ENCODE peak calls at places on chromosome 11, in four cellular contexts. One of them, this sample, is unnamed. For H3K4me1, the result is how much of the 10 kb centered on the place peaks cover.

GRCh38 chr11:3109921-3110706 is 52.9 kb upstream of the CARS1 start:
- DNase-seq in mesenchymal stem cell: peak
- DNase-seq in IMR-90: no peak
- DNase-seq in H1: peak
- DNase-seq in this sample: peak

GRCh38 chr11:65432686-65433582 is 10.3 kb downstream of the NEAT1 start:
- DNase-seq in mesenchymal stem cell: peak
- DNase-seq in IMR-90: peak
- DNase-seq in H1: no peak
- DNase-seq in this sample: peak

GRCh38 chr11:1193326-1194230 is 29.3 kb upstream of the MUC5B start:
- DNase-seq in mesenchymal stem cell: no peak
- DNase-seq in IMR-90: no peak
- DNase-seq in H1: no peak
- DNase-seq in this sample: no peak

GRCh38 chr11:12717851-12718291 is 43.6 kb downstream of the TEAD1 start:
- DNase-seq in mesenchymal stem cell: no peak
- DNase-seq in IMR-90: no peak
- DNase-seq in H1: peak
- DNase-seq in this sample: no peak

GRCh38 chr11:64249038-64249437 is 2.3 kb upstream of the PLCB3 start:
- DNase-seq in mesenchymal stem cell: no peak
- DNase-seq in IMR-90: no peak
- DNase-seq in H1: peak
- DNase-seq in this sample: no peak

GRCh38 chr11:88861618-88862017 is 204.2 kb downstream of the GRM5 start:
- DNase-seq in mesenchymal stem cell: no peak
- DNase-seq in IMR-90: no peak
- DNase-seq in H1: no peak
- DNase-seq in this sample: no peak

GRCh38 chr11:16346975-16347374 is 9.4 kb downstream of the SOX6 start:
- DNase-seq in mesenchymal stem cell: peak
- DNase-seq in IMR-90: peak
- DNase-seq in H1: no peak
- DNase-seq in this sample: no peak

GRCh38 chr11:121012091-121012490 is 11.8 kb upstream of the TBCEL start:
- DNase-seq in mesenchymal stem cell: no peak
- DNase-seq in IMR-90: no peak
- DNase-seq in H1: no peak
- DNase-seq in this sample: no peak

GRCh38 chr11:3200388-3201111 is 18.1 kb downstream of the MRGPRG start:
- DNase-seq in mesenchymal stem cell: no peak
- DNase-seq in IMR-90: no peak
- DNase-seq in H1: no peak
- DNase-seq in this sample: no peak

GRCh38 chr11:42967653-42968052 is 344.1 kb upstream of the API5 start:
- DNase-seq in mesenchymal stem cell: no peak
- DNase-seq in IMR-90: no peak
- DNase-seq in H1: no peak
- DNase-seq in this sample: no peak

GRCh38 chr11:14645247-14645912 is 1.8 kb downstream of the PDE3B start:
- DNase-seq in mesenchymal stem cell: peak
- DNase-seq in IMR-90: peak
- DNase-seq in H1: no peak
- DNase-seq in this sample: no peak

GRCh38 chr11:125300791-125301218 is 136.3 kb downstream of the PKNOX2 start:
- DNase-seq in mesenchymal stem cell: peak
- DNase-seq in IMR-90: peak
- DNase-seq in H1: no peak
- DNase-seq in this sample: peak

GRCh38 chr11:78406568-78407196 is 10.9 kb downstream of the GAB2 start:
- DNase-seq in mesenchymal stem cell: no peak
- DNase-seq in IMR-90: no peak
- DNase-seq in H1: no peak
- DNase-seq in this sample: peak

GRCh38 chr11:46680164-46680760 is 20.2 kb downstream of the ARHGAP1 start:
- DNase-seq in mesenchymal stem cell: no peak
- DNase-seq in IMR-90: no peak
- DNase-seq in H1: no peak
- DNase-seq in this sample: no peak

GRCh38 chr11:62104816-62105610 is 18.8 kb upstream of the INCENP start:
- DNase-seq in mesenchymal stem cell: peak
- DNase-seq in IMR-90: peak
- DNase-seq in H1: no peak
- DNase-seq in this sample: no peak

GRCh38 chr11:8794677-8795103 is 112.1 kb downstream of the RPL27A start:
- DNase-seq in mesenchymal stem cell: no peak
- DNase-seq in IMR-90: no peak
- DNase-seq in H1: no peak
- DNase-seq in this sample: peak

GRCh38 chr11:114678125-114679036 is at the start of gene NXPE2:
- DNase-seq in mesenchymal stem cell: peak
- DNase-seq in IMR-90: peak
- DNase-seq in H1: no peak
- DNase-seq in this sample: no peak

GRCh38 chr11:9208726-9209501 is 56.2 kb downstream of the DENND5A start:
- DNase-seq in mesenchymal stem cell: no peak
- DNase-seq in IMR-90: no peak
- DNase-seq in H1: no peak
- DNase-seq in this sample: no peak

GRCh38 chr11:1556278-1557167 is 15.5 kb downstream of the DUSP8 start:
- DNase-seq in mesenchymal stem cell: no peak
- DNase-seq in IMR-90: no peak
- DNase-seq in H1: peak
- DNase-seq in this sample: no peak

GRCh38 chr11:64697663-64698375 is 25.2 kb downstream of the NRXN2 start:
- DNase-seq in mesenchymal stem cell: no peak
- DNase-seq in IMR-90: no peak
- DNase-seq in H1: no peak
- DNase-seq in this sample: no peak

GRCh38 chr11:72378704-72379383 is 55.5 kb downstream of the CLPB start:
- DNase-seq in mesenchymal stem cell: no peak
- DNase-seq in IMR-90: peak
- DNase-seq in H1: no peak
- DNase-seq in this sample: no peak

GRCh38 chr11:10303558-10304363 is 1.1 kb upstream of the ADM start:
- DNase-seq in mesenchymal stem cell: peak
- DNase-seq in IMR-90: peak
- DNase-seq in H1: peak
- DNase-seq in this sample: peak

GRCh38 chr11:297666-298405 is 1.5 kb downstream of the IFITM5 start:
- DNase-seq in mesenchymal stem cell: no peak
- DNase-seq in IMR-90: no peak
- DNase-seq in H1: no peak
- DNase-seq in this sample: no peak

GRCh38 chr11:112401036-112401769 is 140.5 kb upstream of the PLET1 start:
- DNase-seq in mesenchymal stem cell: no peak
- DNase-seq in IMR-90: no peak
- DNase-seq in H1: no peak
- DNase-seq in this sample: no peak

GRCh38 chr11:32829680-32830412 is at the start of gene PRRG4:
- DNase-seq in mesenchymal stem cell: no peak
- DNase-seq in IMR-90: peak
- DNase-seq in H1: peak
- DNase-seq in this sample: peak

GRCh38 chr11:2214527-2215229 is 43.1 kb upstream of the TH start:
- DNase-seq in mesenchymal stem cell: no peak
- DNase-seq in IMR-90: no peak
- DNase-seq in H1: no peak
- DNase-seq in this sample: no peak

GRCh38 chr11:111586305-111586915 is 15.8 kb upstream of the SIK2 start:
- DNase-seq in mesenchymal stem cell: peak
- DNase-seq in IMR-90: peak
- DNase-seq in H1: no peak
- DNase-seq in this sample: peak

GRCh38 chr11:12235945-12236743 is 125.8 kb downstream of the MICAL2 start:
- DNase-seq in mesenchymal stem cell: peak
- DNase-seq in IMR-90: peak
- DNase-seq in H1: no peak
- DNase-seq in this sample: peak

GRCh38 chr11:14894657-14895598 is 2.9 kb upstream of the CYP2R1 start:
- DNase-seq in mesenchymal stem cell: peak
- DNase-seq in IMR-90: peak
- DNase-seq in H1: no peak
- DNase-seq in this sample: peak

GRCh38 chr11:12862761-12863469 is 146.2 kb upstream of the RASSF10 start:
- DNase-seq in mesenchymal stem cell: peak
- DNase-seq in IMR-90: peak
- DNase-seq in H1: peak
- DNase-seq in this sample: peak

GRCh38 chr11:4695442-4695841 is 2.2 kb downstream of the OR51E2 start:
- DNase-seq in mesenchymal stem cell: no peak
- DNase-seq in IMR-90: peak
- DNase-seq in H1: no peak
- DNase-seq in this sample: no peak

GRCh38 chr11:111918390-111919256 is at the start of gene C11orf52:
- DNase-seq in mesenchymal stem cell: peak
- DNase-seq in IMR-90: peak
- DNase-seq in H1: peak
- DNase-seq in this sample: peak

DNA sequence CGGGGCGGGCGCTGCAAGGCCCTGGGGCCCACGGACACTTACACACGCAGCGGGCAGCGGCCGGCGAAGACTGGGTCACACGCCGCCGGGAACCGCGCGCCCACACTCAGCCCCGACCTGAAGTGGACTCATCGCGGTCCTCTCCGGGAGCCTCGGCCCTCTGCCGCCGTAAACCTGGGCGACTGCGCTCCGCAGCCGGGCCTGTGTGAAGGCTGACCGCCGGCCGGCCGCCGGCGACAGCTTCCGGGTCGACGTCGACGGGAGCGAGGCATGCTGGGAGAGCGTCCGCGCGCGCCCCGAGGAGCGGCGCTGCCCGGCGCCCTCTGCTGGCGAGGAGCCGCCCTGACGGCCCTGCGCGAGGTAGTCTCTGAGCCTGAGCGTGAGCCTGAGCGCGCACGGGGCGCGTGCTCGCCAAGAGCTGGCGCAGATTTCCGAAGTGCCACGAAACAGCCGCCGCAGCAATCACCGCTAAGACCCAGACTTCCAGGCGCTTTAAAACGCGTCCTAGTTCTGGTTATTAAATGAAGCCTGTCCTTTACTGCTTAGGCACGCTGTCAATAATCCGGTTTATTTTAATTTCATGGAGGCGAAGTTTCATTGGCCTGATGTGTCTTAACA is at the start of gene SNX19:
- DNase-seq in mesenchymal stem cell: peak
- DNase-seq in IMR-90: peak
- DNase-seq in H1: peak
- DNase-seq in this sample: peak
- H2AK5ac ChIP-seq in mesenchymal stem cell: no peak
- H2AK5ac ChIP-seq in IMR-90: peak
- H2AK5ac ChIP-seq in H1: no peak
- H2AK5ac ChIP-seq in this sample: no peak

GRCh38 chr11:102419181-102419580 is 33.4 kb downstream of the TMEM123 start:
- DNase-seq in mesenchymal stem cell: no peak
- DNase-seq in IMR-90: no peak
- DNase-seq in H1: no peak
- DNase-seq in this sample: no peak
- H3K4me1 ChIP-seq in mesenchymal stem cell: under half
- H3K4me1 ChIP-seq in IMR-90: under half
- H3K4me1 ChIP-seq in H1: under half
- H3K4me1 ChIP-seq in this sample: under half

DNA sequence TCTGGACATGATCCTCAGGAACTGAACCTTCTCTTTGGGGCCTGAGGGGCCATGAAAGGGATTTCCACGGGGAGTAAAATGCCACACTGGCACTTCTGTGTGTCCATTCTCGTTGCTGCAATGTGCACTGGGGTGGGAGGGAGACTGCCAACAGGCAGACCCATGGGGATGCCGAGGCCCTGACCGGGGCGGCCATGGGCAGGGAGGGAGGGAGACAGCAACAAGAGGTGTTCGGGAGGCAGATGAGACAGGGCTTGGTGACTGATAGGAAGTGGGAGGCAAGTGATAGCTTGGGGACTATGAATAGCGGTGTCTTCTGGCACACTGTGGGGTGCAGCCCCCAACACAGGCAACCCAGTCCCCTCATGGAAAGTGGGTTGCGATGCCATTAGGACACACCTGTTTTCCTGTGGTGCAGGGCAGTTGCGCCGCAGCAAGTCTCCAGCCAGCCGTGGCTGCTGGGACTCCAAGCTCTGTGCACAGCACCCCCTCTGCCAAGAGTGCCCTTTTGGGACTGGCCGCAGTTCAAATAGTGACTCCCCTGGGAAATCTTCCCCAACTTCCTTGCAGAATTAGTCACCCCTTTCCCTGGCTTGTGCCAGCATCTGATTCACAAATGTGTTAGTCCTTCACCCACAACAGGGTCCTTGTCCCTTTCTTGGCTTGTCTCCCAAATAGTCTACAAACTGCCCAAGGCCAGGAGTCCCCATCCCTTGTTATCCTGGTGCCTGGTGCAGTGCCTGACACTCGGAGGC is 88.8 kb downstream of the CHST1 start:
- DNase-seq in mesenchymal stem cell: no peak
- DNase-seq in IMR-90: no peak
- DNase-seq in H1: no peak
- DNase-seq in this sample: no peak
- H2AK5ac ChIP-seq in mesenchymal stem cell: no peak
- H2AK5ac ChIP-seq in IMR-90: no peak
- H2AK5ac ChIP-seq in H1: no peak
- H2AK5ac ChIP-seq in this sample: no peak

DNA sequence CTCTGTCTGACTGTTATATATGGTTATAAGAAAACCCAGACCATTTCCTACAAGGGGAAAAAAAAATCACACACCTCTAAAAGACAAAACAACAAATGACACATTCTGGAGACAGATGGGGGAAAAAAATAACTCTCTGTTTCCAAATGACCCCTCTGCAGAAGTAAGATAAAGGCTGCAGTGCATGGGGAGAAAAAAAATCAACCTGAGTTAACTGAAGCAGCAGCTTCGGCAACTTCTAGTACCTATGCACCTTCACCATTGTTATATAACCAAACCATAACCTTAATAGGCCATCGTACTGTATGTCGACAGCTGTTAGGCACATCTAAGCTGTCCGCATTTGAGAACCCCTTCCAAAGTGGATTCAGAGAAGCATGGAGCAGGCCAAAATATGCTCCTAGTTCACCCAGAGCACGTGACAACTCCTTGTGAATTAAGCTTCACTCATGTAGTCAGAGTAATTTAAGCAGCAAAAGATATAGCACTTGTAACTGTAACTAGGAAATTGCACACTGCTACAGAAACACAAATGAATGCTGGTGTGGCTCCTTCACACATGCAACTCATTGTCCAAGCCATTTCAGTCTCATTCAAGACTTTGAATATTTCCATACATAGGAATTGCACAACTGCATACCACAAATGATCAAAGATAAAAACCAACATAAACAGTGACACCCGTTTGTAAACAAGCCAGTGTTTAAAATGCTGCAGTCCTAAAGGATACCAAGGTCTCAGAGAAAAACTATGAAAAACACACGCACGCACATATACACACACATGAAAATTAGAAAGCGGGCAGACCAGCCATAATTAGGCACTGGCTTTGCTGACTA is 2.7 kb downstream of the SIK3 start:
- DNase-seq in mesenchymal stem cell: peak
- DNase-seq in IMR-90: peak
- DNase-seq in H1: no peak
- DNase-seq in this sample: peak
- H3K4me1 ChIP-seq in mesenchymal stem cell: under half
- H3K4me1 ChIP-seq in IMR-90: under half
- H3K4me1 ChIP-seq in H1: under half
- H3K4me1 ChIP-seq in this sample: under half

This sample was measured in mesendoderm.